ENCODE peak calls at places on chromosomes 12 and 14, in seven cellular contexts. N, R, Y, C, O, K and H are unnamed samples.

GRCh38 chr12:17079251-17079909 is 473.4 kb upstream of the LMO3 start:
- DNase-seq in R (no peak), N (no peak), K (no peak), Y (no peak), O (no peak), C (no peak), H (no peak)

GRCh38 chr12:52434760-52435530 is 774 bp upstream of the KRT75 start:
- DNase-seq in O (no peak), Y (no peak), K (no peak), N (no peak), C (no peak), R (no peak), H (no peak)

GRCh38 chr12:124392271-124392990 is 97.5 kb downstream of the RFLNA start:
- DNase-seq in R (peak; percentile 92), N (peak; percentile 62), O (peak; percentile 47), K (peak; percentile 22), Y (peak; percentile 64), C (no peak), H (no peak)

GRCh38 chr12:101691697-101692096 is 5.7 kb upstream of the CHPT1 start:
- DNase-seq in C (no peak), K (no peak), N (no peak), R (no peak), O (no peak), Y (no peak), H (no peak)

GRCh38 chr12:3249081-3249800 is 172.1 kb downstream of the TSPAN9 start:
- DNase-seq in N (no peak), K (no peak), O (no peak), C (no peak), Y (no peak), R (no peak), H (no peak)

GRCh38 chr12:56103823-56104108 is 593 bp upstream of the PA2G4 start:
- DNase-seq in Y (no peak), R (no peak), N (no peak), K (no peak), O (no peak), C (no peak), H (no peak)

GRCh38 chr14:85444685-85445084 is 85.3 kb upstream of the FLRT2 start:
- DNase-seq in O (no peak), Y (peak; percentile 32), K (no peak), N (no peak), R (no peak), C (no peak), H (no peak)

GRCh38 chr12:126084480-126084879 is 1019.2 kb downstream of the AACS start:
- DNase-seq in C (no peak), K (no peak), R (no peak), Y (no peak), O (no peak), N (no peak), H (no peak)

GRCh38 chr14:93010543-93011541 is 87.9 kb downstream of the CHGA start:
- DNase-seq in R (no peak), O (peak; percentile 56), N (no peak), C (no peak), Y (peak; percentile 61), K (no peak), H (no peak)

GRCh38 chr12:50390284-50390683 is 6.1 kb downstream of the FAM186A start:
- DNase-seq in N (no peak), O (no peak), C (no peak), K (no peak), R (peak; percentile 69), Y (no peak), H (no peak)

GRCh38 chr12:50387487-50387886 is 8.9 kb downstream of the FAM186A start:
- DNase-seq in N (no peak), K (no peak), C (no peak), Y (no peak), R (no peak), O (no peak), H (no peak)

DNA sequence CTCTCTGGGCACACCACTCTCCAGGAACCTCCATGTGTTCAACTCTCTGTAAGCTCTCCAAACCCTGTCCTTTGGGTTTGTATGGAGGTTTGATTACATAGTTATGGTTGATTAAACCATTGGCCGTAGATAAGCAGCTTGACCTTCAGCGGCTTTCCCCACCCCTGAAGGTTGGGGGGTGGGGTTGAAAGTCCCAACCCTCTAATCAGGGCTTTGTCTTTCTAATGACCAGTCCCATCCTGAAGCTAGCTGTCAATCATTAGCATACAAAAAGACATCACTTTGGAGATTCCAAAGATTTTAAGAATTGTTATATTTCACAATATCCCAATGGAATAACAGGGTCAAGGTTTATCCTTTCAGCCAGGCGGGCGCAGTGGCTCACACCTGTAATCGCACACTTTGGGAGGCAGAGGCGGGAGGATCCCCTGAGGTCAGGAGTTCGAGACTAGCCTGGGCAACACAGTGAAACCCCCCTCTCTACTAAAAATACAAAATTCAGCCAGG is 8.4 kb downstream of the FAM186A start:
- DNase-seq in O (no peak), K (no peak), Y (no peak), N (no peak), R (no peak), C (no peak), H (no peak)
- H3K4me3 ChIP-seq in O (no peak overlapping the region), K (no peak overlapping the region), Y (no peak overlapping the region), N (no peak overlapping the region), R (no peak overlapping the region), C (no peak overlapping the region), H (no peak overlapping the region)

GRCh38 chr12:68400231-68400829 is 68.2 kb upstream of the MDM1 start:
- DNase-seq in O (no peak), N (no peak), R (no peak), K (no peak), Y (no peak), C (no peak), H (no peak)
- TF ChIP-seq POLR2A in O (no peak), N (no peak), R (no peak), K (no peak), Y (no peak), C (no peak), H (no peak)

DNA sequence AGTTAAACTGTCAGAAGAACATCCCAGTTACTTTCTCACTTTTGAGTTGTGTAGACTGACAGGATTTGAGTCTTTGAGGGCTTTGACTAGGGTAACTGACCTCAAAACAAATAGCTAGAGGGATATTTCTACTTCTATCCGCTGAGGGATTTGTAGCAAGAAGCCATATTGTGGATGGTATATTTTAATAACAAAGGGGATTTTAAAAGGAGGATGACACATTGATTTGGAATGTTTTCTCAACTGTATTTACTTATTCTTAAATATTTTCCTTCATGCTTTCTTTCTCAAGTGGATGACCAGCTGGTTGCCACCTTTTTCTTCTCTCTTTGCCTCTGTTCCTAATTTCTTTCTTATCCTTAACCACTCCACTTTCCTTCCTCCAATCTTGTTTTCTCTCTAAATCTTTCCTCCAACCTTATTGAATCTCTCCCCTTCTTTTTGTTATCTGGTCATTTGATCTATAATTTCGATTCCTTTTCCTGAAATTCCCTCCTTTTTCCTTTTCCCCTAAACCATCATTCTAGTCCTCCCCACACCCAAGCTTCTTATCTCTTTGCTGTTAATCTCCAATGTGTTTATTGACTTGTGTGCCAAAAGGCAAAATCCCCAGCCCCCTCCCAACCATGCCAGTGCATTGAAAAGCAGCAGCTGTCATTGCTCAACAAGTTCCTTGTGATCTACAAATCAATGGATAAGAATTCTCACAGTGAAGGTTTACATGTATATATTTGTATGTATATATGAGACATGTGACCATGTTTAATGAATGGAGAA is 411.6 kb downstream of the RAD51B start:
- DNase-seq in R (peak; percentile 59), N (no peak), Y (no peak), K (no peak), C (no peak), O (no peak), H (no peak)
- H3K4me3 ChIP-seq in R (no peak overlapping the region), N (no peak overlapping the region), Y (no peak overlapping the region), K (no peak overlapping the region), C (no peak overlapping the region), O (no peak overlapping the region), H (no peak overlapping the region)

DNA sequence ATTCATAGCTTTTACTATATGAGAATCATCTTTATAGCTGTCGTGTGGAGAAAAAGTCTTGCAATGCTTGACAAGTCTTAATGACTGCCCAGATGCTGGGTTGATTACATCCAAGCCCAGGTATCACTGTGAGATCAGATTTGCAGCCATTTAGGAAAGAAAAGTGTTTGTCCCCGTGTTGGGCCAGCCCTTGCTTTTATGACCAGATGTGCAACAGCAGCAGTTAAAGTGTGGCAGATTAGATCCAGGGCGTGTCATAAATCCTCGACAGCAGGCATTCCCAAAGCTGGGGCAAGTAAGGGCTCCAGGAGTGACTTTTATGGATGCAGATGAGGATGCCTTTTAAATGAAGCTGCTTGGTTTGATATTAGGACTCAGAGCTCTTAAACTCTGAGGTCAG is 1.6 kb downstream of the SMOC1 start:
- DNase-seq in R (no peak), C (no peak), Y (no peak), N (no peak), O (no peak), K (no peak), H (no peak)
- TF ChIP-seq POLR2A in R (no peak), C (no peak), Y (no peak), N (no peak), O (no peak), K (no peak), H (no peak)

GRCh38 chr14:66099451-66099850 is 386.7 kb upstream of the CCDC196 start:
- DNase-seq in R (no peak), O (no peak), Y (no peak), C (no peak), K (no peak), N (no peak), H (no peak)

GRCh38 chr14:66094001-66094727 is 392.0 kb upstream of the CCDC196 start:
- DNase-seq in R (no peak), C (no peak), O (no peak), Y (no peak), N (no peak), K (no peak), H (no peak)

GRCh38 chr14:66104486-66104885 is 381.7 kb upstream of the CCDC196 start:
- DNase-seq in C (no peak), K (no peak), O (peak; percentile 21), R (no peak), N (no peak), Y (no peak), H (no peak)

GRCh38 chr14:66101662-66102061 is 384.5 kb upstream of the CCDC196 start:
- DNase-seq in O (no peak), K (no peak), Y (no peak), N (no peak), C (no peak), R (no peak), H (no peak)

GRCh38 chr14:66099931-66100330 is 386.2 kb upstream of the CCDC196 start:
- DNase-seq in O (no peak), K (no peak), Y (no peak), R (no peak), N (no peak), C (peak; percentile 15), H (no peak)
- H3K4me3 ChIP-seq in O (no peak overlapping the region), K (no peak overlapping the region), Y (no peak overlapping the region), R (no peak overlapping the region), N (no peak overlapping the region), C (no peak overlapping the region), H (no peak overlapping the region)